ENCODE peak calls at places on chromosomes 2 and 18, in four cellular contexts. X, Y, L and E are unnamed samples.

GRCh38 chr2:127145255-127145899 is 38.4 kb upstream of the BIN1 start:
- DNase-seq in X (no peak), Y (no peak), L (peak), E (no peak)

GRCh38 chr2:33212151-33212550 is 264.3 kb upstream of the RASGRP3 start:
- DNase-seq in X (no peak), Y (no peak), L (peak), E (no peak)

GRCh38 chr2:37582911-37583310 is 88.5 kb downstream of the CDC42EP3 start:
- DNase-seq in X (no peak), Y (no peak), L (no peak), E (no peak)

GRCh38 chr2:220188031-220188430 is 560.6 kb downstream of the SLC4A3 start:
- DNase-seq in X (peak), Y (no peak), L (peak), E (no peak)

GRCh38 chr2:103135679-103136078 is 373.8 kb downstream of the TMEM182 start:
- DNase-seq in X (no peak), Y (no peak), L (peak), E (no peak)

GRCh38 chr18:58682429-58683069 is 11.3 kb downstream of the MALT1 start:
- DNase-seq in X (peak), Y (no peak), L (peak), E (no peak)

GRCh38 chr18:43805646-43806194 is 528.4 kb upstream of the SYT4 start:
- DNase-seq in X (no peak), Y (no peak), L (peak), E (no peak)

GRCh38 chr2:168120730-168121129 is 126.7 kb downstream of the STK39 start:
- DNase-seq in X (no peak), Y (no peak), L (no peak), E (no peak)

GRCh38 chr2:172259835-172260234 is 157.1 kb upstream of the DLX2 start:
- DNase-seq in X (no peak), Y (no peak), L (no peak), E (no peak)

GRCh38 chr2:175874291-175874690 is 127.8 kb downstream of the LNPK start:
- DNase-seq in X (no peak), Y (no peak), L (no peak), E (no peak)